ENCODE peak calls at places on chromosomes 16 and 17, in seven cellular contexts. S, B, V, Q, R, J and D are unnamed samples.

GRCh38 chr17:54982399-54982798 is 13.8 kb downstream of the STXBP4 start:
- DNase-seq in S (no peak), B (no peak), V (no peak), Q (peak; percentile 66), R (no peak), J (no peak), D (no peak)

GRCh38 chr16:77675464-77676324 is 46.6 kb upstream of the NUDT7 start:
- DNase-seq in S (peak; percentile 86), B (peak; percentile 95), V (peak; percentile 24), Q (peak; percentile 78), R (peak; percentile 50), J (peak; percentile 45), D (peak; percentile 71)

GRCh38 chr16:47699090-47699489 is 238.0 kb downstream of the PHKB start:
- DNase-seq in S (peak; percentile 29), B (no peak), V (no peak), Q (no peak), R (no peak), J (peak; percentile 2), D (no peak)

GRCh38 chr17:15038656-15039055 is 226.5 kb downstream of the PMP22 start:
- DNase-seq in S (no peak), B (no peak), V (no peak), Q (no peak), R (no peak), J (no peak), D (no peak)

GRCh38 chr17:80698297-80698696 is 153.7 kb downstream of the RPTOR start:
- DNase-seq in S (no peak), B (no peak), V (no peak), Q (no peak), R (no peak), J (no peak), D (no peak)

GRCh38 chr17:77571562-77571981 is 386.9 kb upstream of the TNRC6C start:
- DNase-seq in S (no peak), B (no peak), V (no peak), Q (no peak), R (no peak), J (no peak), D (no peak)

GRCh38 chr16:21302898-21303528 is 24.9 kb upstream of the CRYM start:
- DNase-seq in S (no peak), B (no peak), V (peak; percentile 55), Q (no peak), R (peak; percentile 96), J (no peak), D (peak; percentile 22)

GRCh38 chr17:1304962-1305361 is 25.5 kb downstream of the TRARG1 start:
- DNase-seq in S (no peak), B (no peak), V (no peak), Q (no peak), R (no peak), J (no peak), D (no peak)

GRCh38 chr17:3030096-3030495 is 33.3 kb downstream of the OR1D5 start:
- DNase-seq in S (no peak), B (no peak), V (no peak), Q (no peak), R (peak; percentile 35), J (no peak), D (no peak)

GRCh38 chr16:83842755-83843507 is 35.2 kb downstream of the HSBP1 start:
- DNase-seq in S (no peak), B (no peak), V (no peak), Q (peak; percentile 41), R (no peak), J (peak; percentile 67), D (peak; percentile 12)

GRCh38 chr16:48053346-48053745 is 102.4 kb downstream of the ABCC12 start:
- DNase-seq in S (peak; percentile 77), B (no peak), V (no peak), Q (no peak), R (no peak), J (no peak), D (no peak)

GRCh38 chr17:40111221-40112128 is 10.3 kb upstream of the MSL1 start:
- DNase-seq in S (peak; percentile 97), B (peak; percentile 98), V (no peak), Q (peak; percentile 99), R (peak; percentile 75), J (no peak), D (peak; percentile 91)

GRCh38 chr17:45129426-45129939 is 2.8 kb downstream of the PLCD3 start:
- DNase-seq in S (no peak), B (no peak), V (no peak), Q (peak; percentile 68), R (no peak), J (no peak), D (peak; percentile 58)

GRCh38 chr17:45130640-45131293 is 1.5 kb downstream of the PLCD3 start:
- DNase-seq in S (no peak), B (no peak), V (no peak), Q (peak; percentile 64), R (no peak), J (no peak), D (peak; percentile 45)

GRCh38 chr17:45128989-45129388 is 3.3 kb downstream of the PLCD3 start:
- DNase-seq in S (no peak), B (no peak), V (no peak), Q (no peak), R (no peak), J (no peak), D (no peak)

GRCh38 chr17:45131294-45131615 is 1.1 kb downstream of the PLCD3 start:
- DNase-seq in S (no peak), B (no peak), V (no peak), Q (no peak), R (no peak), J (no peak), D (no peak)

DNA sequence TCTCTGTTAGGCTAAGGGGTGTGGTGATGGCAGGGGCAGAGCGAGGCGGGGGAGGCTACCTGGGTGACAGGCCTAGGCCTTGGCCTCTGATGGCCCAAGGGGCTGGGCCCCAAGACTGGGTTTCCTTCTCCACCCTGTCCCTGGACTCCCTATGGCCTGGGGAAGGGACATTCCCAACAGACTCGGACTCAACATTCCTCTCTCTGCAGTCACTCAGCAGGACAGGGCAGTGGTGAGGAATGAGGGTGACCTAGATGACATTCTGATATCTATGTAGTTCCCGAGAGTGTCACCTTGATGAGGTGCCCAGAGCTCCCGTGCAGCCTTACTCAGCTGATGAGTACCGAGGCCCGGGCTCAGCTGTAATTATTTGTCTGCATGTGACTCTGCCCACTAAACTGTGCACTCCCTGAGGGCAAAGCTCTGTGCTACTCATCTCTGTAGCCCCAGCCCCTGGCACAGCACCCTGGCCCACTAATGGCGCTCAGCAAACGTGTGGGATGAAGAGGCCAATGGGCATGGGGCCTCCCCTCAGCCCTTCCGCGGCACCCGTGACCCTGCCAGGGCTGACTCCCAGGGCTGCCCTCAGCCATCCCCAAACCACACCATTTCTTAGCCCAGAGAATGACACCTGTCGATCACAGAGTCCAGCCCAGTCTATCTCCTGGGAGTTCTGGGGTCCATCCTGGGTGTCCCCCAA is 2.2 kb downstream of the PLCD3 start:
- DNase-seq in S (no peak), B (no peak), V (no peak), Q (peak; percentile 63), R (no peak), J (no peak), D (peak; percentile 83)
- TF ChIP-seq POLR2AphosphoS5 in S (no peak), B (no peak), V (no peak), Q (no peak), R (no peak), J (no peak), D (peak; percentile 62)

GRCh38 chr16:84924339-84925091 is 86.8 kb downstream of the ZDHHC7 start:
- DNase-seq in S (peak; percentile 38), B (no peak), V (no peak), Q (peak; percentile 71), R (no peak), J (no peak), D (no peak)

GRCh38 chr16:84925092-84925772 is 86.1 kb downstream of the ZDHHC7 start:
- DNase-seq in S (peak; percentile 80), B (no peak), V (no peak), Q (peak; percentile 68), R (peak; percentile 39), J (no peak), D (peak; percentile 64)

GRCh38 chr16:84920333-84920732 is 91.0 kb downstream of the ZDHHC7 start:
- DNase-seq in S (no peak), B (no peak), V (no peak), Q (no peak), R (no peak), J (no peak), D (no peak)

GRCh38 chr16:84919751-84920150 is 91.6 kb downstream of the ZDHHC7 start:
- DNase-seq in S (peak; percentile 69), B (no peak), V (no peak), Q (peak; percentile 81), R (no peak), J (no peak), D (no peak)

DNA sequence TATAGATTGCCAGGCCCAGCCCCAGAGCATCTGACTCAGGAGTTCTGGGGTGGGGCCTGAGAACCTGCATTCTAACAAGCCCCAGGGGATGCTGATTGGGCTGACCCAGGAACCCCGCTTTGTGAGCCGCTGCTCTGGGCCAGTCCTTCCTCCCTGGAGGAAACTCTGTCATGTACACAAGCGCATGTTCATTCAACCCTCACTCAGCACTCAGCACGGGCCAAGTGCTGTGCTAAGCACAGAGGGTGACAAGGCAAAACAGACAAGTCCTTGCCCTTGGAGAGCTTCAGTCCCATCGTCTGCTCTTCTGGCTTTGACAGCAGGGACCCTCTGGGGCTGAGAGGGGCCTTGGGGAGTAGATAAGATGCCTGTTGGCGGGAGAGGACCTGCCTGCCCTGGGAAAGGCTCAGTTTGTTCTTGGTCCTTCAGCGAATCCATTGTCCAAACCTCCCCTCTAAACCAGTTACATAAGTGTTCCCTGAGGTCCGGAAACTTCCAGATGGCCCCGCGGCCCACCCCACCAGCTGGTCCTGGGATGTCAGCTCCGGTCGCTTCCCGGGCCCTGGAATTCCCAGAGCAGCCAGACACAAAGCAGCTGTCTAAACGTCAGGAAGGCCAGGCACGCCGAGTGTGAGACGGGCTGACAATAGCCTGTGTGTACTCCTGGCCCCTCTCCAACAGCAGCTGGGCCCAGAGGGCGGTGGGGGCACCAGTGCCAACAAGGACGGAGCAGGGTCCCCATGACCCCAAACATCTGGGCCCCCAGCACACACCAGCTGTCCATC is 88.8 kb downstream of the ZDHHC7 start:
- DNase-seq in S (no peak), B (no peak), V (no peak), Q (peak; percentile 96), R (no peak), J (no peak), D (peak; percentile 63)
- TF ChIP-seq POLR2AphosphoS5 in S (no peak), B (peak; percentile 75), V (no peak), Q (peak; percentile 78), R (no peak), J (no peak), D (peak; percentile 85)

GRCh38 chr16:53372942-53373871 is 61.1 kb upstream of the RBL2 start:
- DNase-seq in S (peak; percentile 91), B (no peak), V (no peak), Q (no peak), R (no peak), J (no peak), D (peak; percentile 76)
- TF ChIP-seq POLR2AphosphoS5 in S (peak; percentile 65), B (no peak), V (no peak), Q (no peak), R (no peak), J (no peak), D (no peak)

DNA sequence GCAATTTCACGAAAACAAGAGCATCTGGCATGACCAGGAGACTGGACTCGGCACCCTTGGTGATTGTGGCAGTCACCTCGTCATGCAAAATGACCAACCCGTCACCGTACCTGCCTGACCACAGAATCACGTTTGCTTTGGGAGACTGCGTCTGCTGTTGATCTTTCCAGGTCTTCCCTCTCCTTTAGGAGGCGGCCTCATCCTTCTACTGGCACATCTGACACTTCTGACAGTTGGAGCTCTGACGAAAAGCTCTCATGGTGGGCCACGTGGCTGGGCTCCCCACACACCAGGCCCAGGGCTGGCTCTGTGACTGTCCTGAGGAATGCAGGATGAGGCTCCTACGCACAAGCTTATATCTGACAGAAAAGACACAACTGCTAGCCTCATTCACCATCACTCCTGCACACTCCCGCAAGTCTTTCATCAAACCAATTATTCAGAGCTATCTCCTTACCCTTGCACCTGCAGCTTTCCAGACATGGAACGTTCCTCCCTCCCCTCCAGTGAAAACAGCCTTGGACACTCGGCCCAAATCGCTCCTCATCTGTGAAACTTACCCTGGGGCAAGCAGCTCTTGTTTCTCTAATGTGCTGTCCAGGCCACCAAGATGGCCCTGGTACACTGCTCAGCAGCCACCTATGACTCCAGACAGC is 3.6 kb downstream of the TRAP1 start:
- DNase-seq in S (no peak), B (no peak), V (no peak), Q (no peak), R (no peak), J (no peak), D (no peak)
- TF ChIP-seq POLR2AphosphoS5 in S (no peak), B (no peak), V (no peak), Q (no peak), R (no peak), J (no peak), D (no peak)